ENCODE peak calls at places on chromosomes 4 and X, in four cellular contexts. S, Q, Y and L are unnamed samples.

GRCh38 chr4:74674750-74675149 is 119.6 kb downstream of the BTC start:
- DNase-seq in Y (no peak), S (no peak), Q (no peak), L (no peak)

GRCh38 chr4:16413794-16414555 is 187.7 kb upstream of the TAPT1 start:
- DNase-seq in Y (no peak), S (no peak), Q (no peak), L (no peak)

GRCh38 chrX:116384406-116384805 is 52.0 kb upstream of the SLC6A14 start:
- DNase-seq in Y (no peak), Q (no peak), S (no peak), L (no peak)

GRCh38 chr4:116118216-116118615 is 967.2 kb downstream of the TRAM1L1 start:
- DNase-seq in Y (no peak), Q (no peak), S (no peak), L (no peak)

GRCh38 chrX:136086521-136086920 is 60.8 kb upstream of the FHL1 start:
- DNase-seq in S (no peak), Y (no peak), Q (no peak), L (no peak)

GRCh38 chr4:52750819-52751348 is 341 bp downstream of the ERVMER34-1 start:
- DNase-seq in Y (no peak), Q (no peak), S (peak; percentile 16), L (no peak)

GRCh38 chr4:173418636-173419035 is 19.7 kb upstream of the SCRG1 start:
- DNase-seq in Q (no peak), S (no peak), Y (no peak), L (no peak)

GRCh38 chrX:153708415-153708814 is 15.8 kb downstream of the BCAP31 start:
- DNase-seq in Y (peak; percentile 65), Q (peak; percentile 54), S (no peak), L (peak; percentile 83)

GRCh38 chr4:130576218-130576617 is 1480.3 kb downstream of the C4orf33 start:
- DNase-seq in Y (no peak), S (no peak), Q (no peak), L (peak; percentile 28)

GRCh38 chr4:183287677-183288076 is 32.4 kb downstream of the CLDN22 start:
- DNase-seq in S (no peak), Q (no peak), Y (no peak), L (no peak)

DNA sequence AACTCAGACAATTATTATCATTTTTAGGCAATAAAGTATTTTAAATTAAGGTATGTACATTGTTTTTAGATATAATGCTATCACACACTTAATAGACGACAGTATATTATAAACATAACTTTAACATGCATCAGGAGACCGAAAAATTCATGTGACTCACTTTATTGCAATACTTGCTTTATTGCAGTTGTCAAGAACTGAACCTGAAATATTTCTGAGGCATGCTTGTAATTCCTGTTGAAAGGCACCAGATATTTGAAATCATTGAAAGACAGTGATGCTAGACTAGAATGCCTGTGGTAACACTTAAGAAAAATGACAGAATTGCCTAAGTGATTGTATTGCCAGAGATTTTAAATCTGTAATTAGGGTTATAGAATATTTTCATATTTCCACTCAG is 175.6 kb upstream of the MAGEB2 start:
- DNase-seq in S (no peak), Q (no peak), Y (no peak), L (no peak)
- TF ChIP-seq ELF1 in S (no peak), Q (no peak), Y (no peak), L (no peak)

DNA sequence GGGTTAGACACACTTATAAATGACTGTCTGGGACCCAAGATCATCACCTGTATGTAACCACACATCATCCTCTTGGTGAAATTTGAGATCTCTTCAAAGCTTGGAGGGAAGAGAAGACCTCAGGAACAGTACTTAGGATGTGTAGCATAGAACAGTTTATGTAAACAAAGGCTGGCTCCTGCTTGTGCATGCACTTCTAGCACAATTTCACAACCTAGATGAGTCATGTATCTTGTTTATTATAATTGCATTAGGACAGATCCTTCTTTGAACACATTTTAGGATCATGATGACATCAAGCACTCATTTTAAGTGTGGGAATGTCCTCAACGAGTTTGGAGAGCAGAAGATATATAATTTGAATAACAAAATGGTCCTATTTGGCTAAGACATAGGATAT is 26.3 kb upstream of the ZMAT1 start:
- DNase-seq in S (no peak), Y (no peak), Q (no peak), L (no peak)
- TF ChIP-seq SIN3A in S (no peak), Y (no peak), Q (no peak), L (no peak)

DNA sequence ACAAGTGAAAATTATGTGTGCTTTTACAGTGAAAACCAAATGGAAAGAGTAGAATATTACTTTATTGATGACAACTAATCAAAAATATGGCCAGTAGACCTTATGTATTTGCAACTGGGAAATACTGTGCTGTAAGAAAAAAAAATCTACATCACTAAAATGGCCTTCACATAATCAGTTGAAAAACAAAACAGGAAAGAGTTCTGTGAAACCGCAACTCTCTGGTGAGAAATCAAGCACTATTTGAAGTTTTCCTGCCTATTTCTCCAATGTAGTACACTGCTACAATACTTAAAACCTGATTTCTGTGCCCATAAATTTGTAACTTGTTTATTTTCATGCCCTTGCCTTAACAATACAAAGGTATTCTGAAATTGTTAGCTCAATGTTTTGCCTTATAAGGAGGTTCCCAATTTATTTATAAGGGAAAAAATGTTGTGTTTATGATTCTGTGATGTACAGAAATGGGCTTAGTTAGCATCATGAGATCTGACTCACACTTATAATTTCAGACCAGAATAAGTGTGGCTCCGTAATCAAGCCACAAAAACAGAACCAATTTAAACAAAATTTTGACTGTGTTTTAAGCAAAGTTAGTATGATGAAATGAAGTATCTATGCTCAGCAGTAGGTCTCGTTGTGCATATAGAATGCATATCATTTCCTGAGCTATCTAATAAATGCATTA is 147.1 kb downstream of the FAT4 start:
- DNase-seq in Q (no peak), Y (no peak), S (no peak), L (no peak)
- H3K27ac ChIP-seq in Q (no peak overlapping the region), Y (no peak overlapping the region), S (no peak overlapping the region), L (no peak overlapping the region)

GRCh38 chrX:17839269-17839668 is 21.8 kb downstream of the RAI2 start:
- DNase-seq in S (no peak), Q (no peak), Y (no peak), L (no peak)
- TF ChIP-seq ELF1 in S (no peak), Q (no peak), Y (no peak), L (no peak)

GRCh38 chr4:55469979-55470378 is 74.2 kb downstream of the TMEM165 start:
- DNase-seq in S (no peak), Y (no peak), Q (no peak), L (no peak)

GRCh38 chr4:55475394-55476243 is 71.1 kb downstream of the CLOCK start:
- DNase-seq in Y (no peak), Q (no peak), S (no peak), L (no peak)
- TF ChIP-seq SIN3A in Y (no peak), Q (no peak), S (no peak), L (no peak)